ENCODE peak calls at places on chromosome 2, in four cellular contexts. V, T, A and W are unnamed samples. For H3K4me1, the result is how much of the 10 kb centered on the place peaks cover.

GRCh38 chr2:44155577-44156446 is 12.9 kb upstream of the PPM1B start:
- DNase-seq in V (no peak), T (no peak), A (no peak), W (no peak)

GRCh38 chr2:184598313-184599053 is at the start of gene ZNF804A:
- DNase-seq in V (peak), T (no peak), A (peak), W (no peak)

GRCh38 chr2:54668711-54669110 is 54.8 kb upstream of the EML6 start:
- DNase-seq in V (no peak), T (peak), A (no peak), W (no peak)

GRCh38 chr2:239825705-239825979 is 199.5 kb downstream of the NDUFA10 start:
- DNase-seq in V (no peak), T (no peak), A (no peak), W (no peak)

GRCh38 chr2:143029141-143029540 is 100.1 kb upstream of the ARHGAP15 start:
- DNase-seq in V (no peak), T (no peak), A (no peak), W (no peak)

GRCh38 chr2:159497256-159497655 is 119.1 kb downstream of the BAZ2B start:
- DNase-seq in V (no peak), T (peak), A (no peak), W (no peak)

GRCh38 chr2:64988420-64989125 is 626 bp upstream of the SLC1A4 start:
- DNase-seq in V (peak), T (peak), A (no peak), W (peak)

GRCh38 chr2:188975497-188976102 is 1.4 kb downstream of the COL3A1 start:
- DNase-seq in V (no peak), T (no peak), A (no peak), W (no peak)

GRCh38 chr2:9189901-9190300 is 16.7 kb upstream of the ASAP2 start:
- DNase-seq in V (no peak), T (no peak), A (no peak), W (no peak)

GRCh38 chr2:238389985-238390682 is 36.6 kb upstream of the ASB1 start:
- DNase-seq in V (no peak), T (no peak), A (no peak), W (no peak)

GRCh38 chr2:216674376-216674775 is 21.0 kb downstream of the IGFBP5 start:
- DNase-seq in V (no peak), T (no peak), A (no peak), W (no peak)

GRCh38 chr2:138058427-138058826 is 94.2 kb downstream of the HNMT start:
- DNase-seq in V (no peak), T (peak), A (no peak), W (no peak)

GRCh38 chr2:233498126-233498525 is 68.5 kb downstream of the USP40 start:
- DNase-seq in V (no peak), T (no peak), A (no peak), W (no peak)

GRCh38 chr2:28420717-28421116 is 28.1 kb downstream of the FOSL2 start:
- DNase-seq in V (no peak), T (no peak), A (no peak), W (no peak)

GRCh38 chr2:159251296-159252173 is 35.0 kb downstream of the WDSUB1 start:
- DNase-seq in V (no peak), T (no peak), A (no peak), W (no peak)

GRCh38 chr2:118123561-118124232 is 35.4 kb downstream of the INSIG2 start:
- DNase-seq in V (no peak), T (peak), A (no peak), W (no peak)

GRCh38 chr2:53787255-53787910 is 539 bp downstream of the ERLEC1 start:
- DNase-seq in V (no peak), T (peak), A (no peak), W (no peak)

GRCh38 chr2:215904101-215904500 is 109.2 kb downstream of the MREG start:
- DNase-seq in V (no peak), T (no peak), A (no peak), W (no peak)

GRCh38 chr2:224712346-224712745 is 3.8 kb downstream of the CCDC195 start:
- DNase-seq in V (no peak), T (no peak), A (no peak), W (no peak)

GRCh38 chr2:149005471-149006077 is 32.9 kb upstream of the LYPD6B start:
- DNase-seq in V (no peak), T (no peak), A (no peak), W (no peak)

DNA sequence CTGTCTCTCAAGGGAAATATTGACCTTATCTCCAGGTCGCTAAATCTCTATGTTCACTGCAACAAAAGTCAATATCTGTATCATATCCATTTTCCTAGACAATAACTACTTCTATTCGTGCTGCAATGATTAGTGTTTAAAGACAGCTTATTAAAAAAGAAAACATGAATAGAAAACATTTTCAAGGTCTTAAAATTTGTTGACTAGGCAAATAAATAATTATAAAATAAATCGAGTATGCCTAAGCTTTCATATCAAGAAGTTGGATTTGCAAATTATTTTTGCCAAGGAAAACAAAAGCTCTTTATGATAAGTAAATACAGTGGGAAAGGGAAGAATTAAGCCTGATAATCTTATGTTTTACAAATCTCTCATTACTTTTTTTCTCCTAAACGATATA is 428.5 kb downstream of the NUP35 start:
- DNase-seq in V (no peak), T (no peak), A (no peak), W (no peak)
- TF ChIP-seq SUZ12 in V (no peak), T (no peak), A (no peak), W (no peak)

GRCh38 chr2:99481941-99482340 is 7.9 kb downstream of the REV1 start:
- DNase-seq in V (no peak), T (peak), A (no peak), W (no peak)
- H3K4me1 ChIP-seq in V (under half), T (half or more), A (under half), W (under half)

GRCh38 chr2:25131253-25131566 is 37.2 kb downstream of the POMC start:
- DNase-seq in V (no peak), T (no peak), A (no peak), W (no peak)
- TF ChIP-seq SUZ12 in V (no peak), T (no peak), A (no peak), W (no peak)

GRCh38 chr2:74849228-74849892 is 15.4 kb downstream of the HK2 start:
- DNase-seq in V (no peak), T (no peak), A (peak), W (no peak)

GRCh38 chr2:74854401-74854800 is 20.5 kb downstream of the HK2 start:
- DNase-seq in V (no peak), T (no peak), A (no peak), W (no peak)

GRCh38 chr2:74846481-74846880 is 12.6 kb downstream of the HK2 start:
- DNase-seq in V (no peak), T (no peak), A (no peak), W (no peak)

GRCh38 chr2:74847075-74847858 is 13.3 kb downstream of the HK2 start:
- DNase-seq in V (no peak), T (no peak), A (no peak), W (no peak)

DNA sequence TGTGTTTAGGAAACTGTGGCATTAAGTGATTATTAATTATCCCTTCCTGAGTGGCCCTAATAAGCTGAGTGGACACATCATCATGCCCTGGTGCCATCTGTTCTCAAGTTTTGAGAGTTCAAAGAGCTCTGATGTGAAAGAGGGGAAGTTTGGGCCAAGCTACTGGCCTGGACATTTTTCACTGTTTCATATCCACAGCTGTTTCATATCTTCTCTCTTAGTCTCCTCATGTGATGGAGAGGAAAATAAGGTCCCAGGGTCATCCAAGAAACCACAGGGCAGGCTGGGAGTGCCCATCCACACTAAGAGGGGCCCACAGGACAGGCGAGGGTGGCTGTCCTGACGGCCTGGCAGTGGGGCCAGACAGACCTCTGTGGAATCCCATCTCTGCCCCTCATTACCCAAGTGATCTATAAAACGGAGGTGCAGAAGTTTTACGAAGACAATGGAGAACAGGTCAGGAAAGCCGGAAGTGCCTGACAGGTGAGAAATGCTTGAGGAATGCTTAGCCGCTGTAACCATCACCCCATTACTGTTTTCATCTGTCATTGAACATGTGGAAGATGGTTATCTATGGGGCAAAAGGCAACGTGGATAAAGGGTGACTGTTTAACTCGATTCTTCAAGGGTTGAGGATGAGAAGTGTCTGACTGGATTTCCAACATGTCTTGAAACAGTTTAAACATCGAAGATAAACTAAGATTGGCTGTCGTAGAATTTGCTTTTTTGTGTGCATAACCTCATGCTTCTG is 17.1 kb downstream of the HK2 start:
- DNase-seq in V (no peak), T (no peak), A (no peak), W (no peak)
- H3K4me1 ChIP-seq in V (under half), T (half or more), A (under half), W (under half)

DNA sequence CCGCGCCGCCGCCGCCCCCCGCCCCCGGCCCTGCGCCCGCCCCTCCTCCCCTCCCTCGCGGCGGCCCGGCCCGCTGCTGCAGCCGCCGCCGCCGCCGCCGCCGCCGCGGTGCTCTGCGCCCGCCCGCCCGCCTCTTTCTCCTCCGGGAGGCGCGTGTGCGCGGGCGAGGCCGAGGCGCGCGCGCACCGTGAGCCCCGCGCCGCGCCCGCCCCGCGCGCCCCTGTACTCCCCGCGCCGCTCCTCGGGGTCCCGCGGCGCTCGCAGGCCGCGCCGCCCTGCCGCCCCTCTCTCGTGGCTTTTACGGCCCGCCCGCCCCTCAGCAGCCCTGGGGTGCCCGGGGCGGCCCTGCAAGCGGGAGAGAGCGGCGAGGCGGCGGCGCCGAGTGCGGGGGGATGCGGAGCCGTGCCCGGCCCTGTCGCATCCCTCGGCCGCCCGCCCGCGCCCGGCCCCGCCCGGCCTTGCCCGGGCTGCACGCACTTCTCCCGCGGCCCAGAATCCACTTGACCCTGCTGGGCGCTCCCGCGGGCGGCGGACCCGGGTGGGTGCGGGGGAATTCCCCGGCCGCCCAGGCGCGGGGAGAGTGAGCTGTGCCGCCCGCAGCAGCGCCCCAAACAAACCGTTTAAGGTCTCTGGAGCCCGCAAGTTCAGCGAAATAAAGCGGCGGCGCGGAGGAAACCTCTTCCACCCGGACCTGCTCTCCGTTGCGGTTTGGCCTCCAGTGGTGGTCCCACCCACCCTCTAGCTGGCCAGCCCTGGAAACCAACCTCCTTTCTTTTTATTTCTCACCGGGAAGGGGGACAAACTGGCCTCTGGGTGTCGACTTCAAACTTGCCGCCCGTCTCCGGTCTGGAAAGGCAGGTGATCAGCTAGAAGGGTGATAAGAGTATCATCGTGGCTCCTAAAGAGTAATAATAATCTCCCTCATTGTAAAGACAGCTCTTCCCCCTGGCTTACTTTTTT is 37.4 kb downstream of the AFF3 start:
- DNase-seq in V (peak), T (no peak), A (no peak), W (no peak)
- TF ChIP-seq SUZ12 in V (peak), T (no peak), A (peak), W (peak)

GRCh38 chr2:230861564-230862255 is 3.0 kb upstream of the ITM2C start:
- DNase-seq in V (no peak), T (no peak), A (no peak), W (no peak)
- H3K4me1 ChIP-seq in V (under half), T (under half), A (under half), W (under half)

GRCh38 chr2:31037058-31037457 is 101.2 kb downstream of the GALNT14 start:
- DNase-seq in V (no peak), T (no peak), A (no peak), W (no peak)
- TF ChIP-seq SUZ12 in V (no peak), T (no peak), A (no peak), W (no peak)

GRCh38 chr2:58701688-58702301 is 460.7 kb upstream of the FANCL start:
- DNase-seq in V (no peak), T (no peak), A (no peak), W (no peak)
- H3K4me1 ChIP-seq in V (under half), T (under half), A (under half), W (under half)